ENCODE peak calls at places on chromosome 20, in nine cellular contexts. K is IMR-90; N is stimulated activated naive CD8-positive, alpha-beta T cell treated with anti-CD3 and anti-CD28 coated beads, Interleukin-15, Interleukin-2, amounts not matched to agents 100 U/mL and 50 U/mL, for 24 hours; R is EL; J is CD14-positive monocyte; G is stimulated activated CD4-positive, alpha-beta T cell treated with anti-CD3 and anti-CD28 coated beads, Interleukin-1b, Interleukin-23, amount 100 ng/mL, for 1 hour; I is foreskin fibroblast; Q is WTC11; D is HuH-7.5. S is an unnamed sample.

GRCh38 chr20:64228751-64229518 is 26.6 kb upstream of the PCMTD2 start:
- DNase-seq in K (no peak), N (no peak), R (no peak), J (no peak), G (no peak), I (no peak), Q (no peak), D (no peak), S (no peak)

GRCh38 chr20:58982406-58983114 is 1.5 kb downstream of the NELFCD start:
- DNase-seq in K (no peak), N (no peak), R (no peak), J (no peak), G (no peak), I (no peak), Q (no peak), D (no peak), S (no peak)

GRCh38 chr20:5845686-5846651 is 95.8 kb downstream of the SHLD1 start:
- DNase-seq in K (peak), N (no peak), R (no peak), J (no peak), G (no peak), I (peak), Q (no peak), D (no peak), S (peak)

GRCh38 chr20:15475483-15475882 is 1097.8 kb downstream of the KIF16B start:
- DNase-seq in K (no peak), N (no peak), R (peak), J (no peak), G (no peak), I (peak), Q (no peak), D (no peak), S (no peak)

GRCh38 chr20:62741191-62741676 is 32.6 kb downstream of the NTSR1 start:
- DNase-seq in K (no peak), N (no peak), R (peak), J (peak), G (no peak), I (peak), Q (peak), D (no peak), S (peak)

GRCh38 chr20:59006167-59006863 is 739 bp downstream of the CTSZ start:
- DNase-seq in K (no peak), N (no peak), R (peak), J (no peak), G (no peak), I (peak), Q (no peak), D (no peak), S (no peak)

GRCh38 chr20:9103955-9104354 is 35.1 kb downstream of the PLCB4 start:
- DNase-seq in K (no peak), N (no peak), R (peak), J (no peak), G (no peak), I (peak), Q (no peak), D (no peak), S (no peak)

GRCh38 chr20:10848810-10849370 is 175.1 kb upstream of the JAG1 start:
- DNase-seq in K (peak), N (no peak), R (peak), J (no peak), G (no peak), I (peak), Q (no peak), D (no peak), S (peak)

GRCh38 chr20:49700411-49701185 is 13.1 kb downstream of the B4GALT5 start:
- DNase-seq in K (peak), N (no peak), R (peak), J (peak), G (no peak), I (peak), Q (no peak), D (no peak), S (peak)

GRCh38 chr20:46701556-46701955 is 7.9 kb upstream of the SLC2A10 start:
- DNase-seq in K (no peak), N (no peak), R (peak), J (no peak), G (no peak), I (no peak), Q (no peak), D (no peak), S (no peak)

GRCh38 chr20:3166338-3166912 is 6.8 kb upstream of the FASTKD5 start:
- DNase-seq in K (no peak), N (no peak), R (no peak), J (no peak), G (no peak), I (no peak), Q (no peak), D (no peak), S (no peak)

S was measured in mesenchymal stem cell.